ENCODE peak calls at places on chromosomes 12 and 14, in seven cellular contexts. K is K562, W is body of pancreas, F is H54, G is prostate gland, H is tibial nerve, Z is transverse colon. N is an unnamed sample.

GRCh38 chr14:34179723-34180122 is 228.8 kb upstream of the EGLN3 start:
- DNase-seq in K (no peak), W (no peak), F (no peak), G (no peak), H (no peak), Z (no peak), N (no peak)

GRCh38 chr14:75279153-75279738 is 618 bp downstream of the FOS start:
- DNase-seq in K (peak), W (peak), F (no peak), G (peak), H (peak), Z (peak), N (peak)

GRCh38 chr14:51847489-51847796 is 13.0 kb upstream of the GNG2 start:
- DNase-seq in K (no peak), W (no peak), F (no peak), G (no peak), H (no peak), Z (no peak), N (no peak)

GRCh38 chr12:87756111-87756510 is 273.1 kb downstream of the C12orf50 start:
- DNase-seq in K (no peak), W (no peak), F (peak), G (no peak), H (no peak), Z (no peak), N (no peak)

GRCh38 chr14:20460458-20461229 is 590 bp downstream of the PIP4P1 start:
- DNase-seq in K (peak), W (peak), F (no peak), G (peak), H (no peak), Z (peak), N (peak)

GRCh38 chr12:5168148-5168547 is 124.5 kb downstream of the KCNA5 start:
- DNase-seq in K (no peak), W (no peak), F (no peak), G (no peak), H (no peak), Z (no peak), N (no peak)

GRCh38 chr12:68871899-68872298 is 61.1 kb downstream of the CPM start:
- DNase-seq in K (no peak), W (no peak), F (no peak), G (no peak), H (no peak), Z (no peak), N (peak)

GRCh38 chr12:124947561-124948398 is 33.3 kb upstream of the UBC start:
- DNase-seq in K (no peak), W (no peak), F (no peak), G (no peak), H (no peak), Z (no peak), N (no peak)

GRCh38 chr12:12266389-12266872 is 413 bp downstream of the LRP6 start:
- DNase-seq in K (no peak), W (no peak), F (no peak), G (peak), H (peak), Z (peak), N (no peak)

GRCh38 chr12:14845350-14845750 is 2.0 kb upstream of the ART4 start:
- DNase-seq in K (peak), W (peak), F (no peak), G (peak), H (peak), Z (peak), N (peak)

GRCh38 chr12:57893460-57894353 is 47.2 kb upstream of the CTDSP2 start:
- DNase-seq in K (no peak), W (peak), F (peak), G (peak), H (peak), Z (peak), N (peak)

GRCh38 chr12:32756476-32757158 is 920 bp upstream of the YARS2 start:
- DNase-seq in K (no peak), W (no peak), F (no peak), G (no peak), H (no peak), Z (no peak), N (no peak)

GRCh38 chr12:32753605-32754004 is 2.1 kb downstream of the YARS2 start:
- DNase-seq in K (no peak), W (no peak), F (no peak), G (no peak), H (no peak), Z (no peak), N (no peak)

GRCh38 chr12:32755654-32756475 is at the start of gene YARS2:
- DNase-seq in K (peak), W (peak), F (peak), G (peak), H (peak), Z (peak), N (peak)

GRCh38 chr12:32754101-32754500 is 1.6 kb downstream of the YARS2 start:
- DNase-seq in K (no peak), W (no peak), F (no peak), G (no peak), H (no peak), Z (no peak), N (no peak)

DNA sequence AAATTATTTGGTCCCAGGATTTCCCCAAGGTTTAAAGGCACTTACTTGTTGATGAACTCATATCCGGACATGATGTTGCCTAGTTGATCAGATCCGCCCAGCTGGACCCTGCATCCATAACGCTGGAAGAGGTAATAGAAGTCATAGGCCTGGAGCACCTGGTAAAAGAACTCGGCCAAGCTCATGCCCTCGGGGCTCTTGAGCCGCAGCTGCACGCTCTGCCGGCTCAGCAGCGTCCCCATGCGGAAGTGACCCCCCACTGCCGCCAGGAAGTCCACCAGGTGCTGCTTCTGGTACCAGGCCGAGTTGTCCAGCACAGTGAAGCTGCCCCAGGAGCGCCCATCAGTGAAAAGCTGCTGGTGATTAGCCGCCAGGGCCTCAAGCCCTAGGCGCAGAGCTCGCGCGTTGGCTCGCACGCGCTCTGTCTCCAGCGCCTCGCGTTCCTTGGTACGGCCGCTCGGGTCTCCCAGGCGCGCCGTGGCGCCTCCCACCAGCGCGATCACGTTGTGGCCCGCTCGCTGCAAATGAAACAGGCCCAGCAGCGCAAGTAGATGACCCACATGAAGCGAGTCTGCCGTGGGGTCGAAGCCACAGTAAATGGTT is 545 bp downstream of the YARS2 start:
- DNase-seq in K (peak), W (peak), F (peak), G (peak), H (peak), Z (peak), N (peak)
- TF ChIP-seq POLR2A in K (no peak), W (no peak), F (peak), G (no peak), H (no peak), Z (no peak), N (no peak)

DNA sequence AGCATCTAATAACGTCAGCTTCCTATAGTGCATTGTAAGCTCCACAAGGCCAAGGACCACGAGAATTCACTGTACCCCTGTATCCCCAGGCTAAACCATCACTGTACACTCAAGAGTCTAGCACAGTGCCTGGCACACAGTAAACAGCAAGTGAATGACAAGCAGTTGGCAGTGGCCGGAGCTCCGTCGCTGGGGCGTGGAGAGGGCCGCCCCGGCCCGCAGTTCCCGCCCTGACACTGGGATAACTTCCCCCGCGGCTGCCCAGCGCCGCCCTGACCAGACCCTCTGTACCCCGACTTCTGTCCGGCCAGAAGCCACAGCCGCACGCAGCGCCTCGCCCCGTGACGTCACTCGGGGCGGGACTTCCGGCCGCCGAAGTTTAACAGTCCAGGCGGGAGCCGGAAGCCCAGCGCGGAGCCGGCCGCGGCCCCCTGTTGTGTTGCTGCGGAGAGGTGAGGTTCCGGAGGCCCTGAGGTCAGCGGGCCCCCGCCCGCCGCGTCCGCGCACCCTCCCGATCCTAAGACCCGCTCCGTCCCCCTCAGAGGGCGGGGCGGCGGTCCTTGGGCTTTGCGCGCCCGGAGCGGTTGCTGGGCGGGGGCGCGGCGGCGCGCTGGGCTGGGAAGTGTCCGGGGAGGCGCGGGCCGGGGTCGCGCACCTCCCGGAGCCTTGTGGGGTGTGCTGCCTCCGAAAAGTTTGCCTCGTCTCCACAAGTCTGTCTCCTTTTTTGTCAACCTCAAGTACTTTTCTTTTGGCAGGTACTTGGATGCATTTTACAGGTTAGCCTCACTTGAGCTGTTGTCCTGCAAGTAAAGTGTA is at the start of gene NEDD1:
- DNase-seq in K (peak), W (peak), F (peak), G (peak), H (peak), Z (peak), N (peak)
- TF ChIP-seq POLR2A in K (peak), W (peak), F (peak), G (peak), H (peak), Z (peak), N (peak)

GRCh38 chr12:105109465-105110212 is 2.1 kb downstream of the WASHC4 start:
- DNase-seq in K (no peak), W (no peak), F (no peak), G (no peak), H (peak), Z (no peak), N (peak)
- TF ChIP-seq POLR2A in K (no peak), W (no peak), F (no peak), G (no peak), H (no peak), Z (no peak), N (no peak)

GRCh38 chr14:50798048-50798421 is 32.9 kb downstream of the NIN start:
- DNase-seq in K (no peak), W (no peak), F (no peak), G (no peak), H (no peak), Z (no peak), N (no peak)
- TF ChIP-seq POLR2A in K (no peak), W (no peak), F (no peak), G (no peak), H (no peak), Z (no peak), N (no peak)

GRCh38 chr14:77040995-77041744 is 12.7 kb upstream of the IRF2BPL start:
- DNase-seq in K (no peak), W (peak), F (no peak), G (no peak), H (no peak), Z (peak), N (no peak)

GRCh38 chr14:77037886-77038511 is 9.5 kb upstream of the IRF2BPL start:
- DNase-seq in K (no peak), W (no peak), F (no peak), G (no peak), H (no peak), Z (peak), N (peak)

GRCh38 chr14:77040059-77040308 is 11.5 kb upstream of the IRF2BPL start:
- DNase-seq in K (no peak), W (no peak), F (no peak), G (no peak), H (no peak), Z (no peak), N (no peak)

GRCh38 chr14:77040309-77040994 is 11.9 kb upstream of the IRF2BPL start:
- DNase-seq in K (peak), W (peak), F (no peak), G (peak), H (peak), Z (peak), N (peak)

GRCh38 chr14:77039285-77040058 is 11.0 kb upstream of the IRF2BPL start:
- DNase-seq in K (no peak), W (no peak), F (no peak), G (no peak), H (peak), Z (peak), N (peak)
- TF ChIP-seq POLR2A in K (no peak), W (no peak), F (no peak), G (no peak), H (peak), Z (no peak), N (no peak)

GRCh38 chr12:47820631-47821345 is 1.1 kb upstream of the HDAC7 start:
- DNase-seq in K (peak), W (peak), F (peak), G (peak), H (peak), Z (peak), N (peak)

GRCh38 chr12:47818701-47819543 is 781 bp downstream of the HDAC7 start:
- DNase-seq in K (peak), W (peak), F (peak), G (no peak), H (no peak), Z (peak), N (peak)

GRCh38 chr12:47821346-47821706 is 1.6 kb upstream of the HDAC7 start:
- DNase-seq in K (no peak), W (no peak), F (peak), G (no peak), H (no peak), Z (no peak), N (no peak)

GRCh38 chr12:47819544-47819901 is 180 bp downstream of the HDAC7 start:
- DNase-seq in K (no peak), W (no peak), F (no peak), G (no peak), H (no peak), Z (no peak), N (no peak)

DNA sequence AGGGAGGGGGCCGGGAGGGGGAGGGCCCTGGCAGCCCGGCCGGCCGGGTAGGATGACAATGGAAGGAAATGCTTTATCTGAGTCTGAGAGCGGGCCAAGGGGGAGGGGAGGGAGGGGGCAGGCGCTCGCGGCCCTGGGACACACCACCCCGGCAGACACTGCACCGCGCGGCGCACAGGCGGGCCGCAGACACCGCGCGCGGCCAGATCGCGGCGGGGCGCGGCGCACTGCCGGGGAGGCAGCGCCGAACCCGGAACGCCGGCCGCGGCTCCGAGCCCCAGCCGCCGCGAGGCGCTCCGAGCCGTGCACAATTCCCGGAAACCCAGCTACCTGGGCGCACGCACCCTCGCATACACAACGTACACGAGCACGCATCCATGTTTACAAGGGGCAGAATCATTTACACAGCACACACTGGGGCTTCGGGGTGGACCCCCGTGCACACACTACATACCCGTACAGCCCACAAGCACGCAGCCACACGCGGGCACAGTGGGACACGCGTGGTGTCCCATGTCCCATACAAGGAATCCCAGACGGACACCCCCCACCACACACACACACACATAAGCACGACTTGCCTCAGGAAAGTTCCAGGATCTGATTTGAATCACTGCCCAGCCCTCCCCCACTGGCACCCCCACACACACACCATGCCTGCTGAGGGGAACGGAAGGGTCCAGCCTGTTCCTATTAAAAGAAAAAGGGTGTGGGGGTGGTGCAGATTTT is at the start of gene HDAC7:
- DNase-seq in K (peak), W (peak), F (peak), G (peak), H (peak), Z (peak), N (peak)
- TF ChIP-seq POLR2A in K (no peak), W (peak), F (peak), G (peak), H (peak), Z (no peak), N (peak)

GRCh38 chr12:106287364-106287763 is 15.2 kb upstream of the TCP11L2 start:
- DNase-seq in K (no peak), W (no peak), F (no peak), G (no peak), H (no peak), Z (no peak), N (no peak)
- TF ChIP-seq POLR2A in K (no peak), W (no peak), F (no peak), G (no peak), H (no peak), Z (no peak), N (no peak)

GRCh38 chr12:28611115-28611435 is 420.8 kb downstream of the CCDC91 start:
- DNase-seq in K (no peak), W (no peak), F (peak), G (no peak), H (no peak), Z (no peak), N (no peak)
- TF ChIP-seq POLR2A in K (no peak), W (no peak), F (no peak), G (no peak), H (no peak), Z (no peak), N (no peak)

DNA sequence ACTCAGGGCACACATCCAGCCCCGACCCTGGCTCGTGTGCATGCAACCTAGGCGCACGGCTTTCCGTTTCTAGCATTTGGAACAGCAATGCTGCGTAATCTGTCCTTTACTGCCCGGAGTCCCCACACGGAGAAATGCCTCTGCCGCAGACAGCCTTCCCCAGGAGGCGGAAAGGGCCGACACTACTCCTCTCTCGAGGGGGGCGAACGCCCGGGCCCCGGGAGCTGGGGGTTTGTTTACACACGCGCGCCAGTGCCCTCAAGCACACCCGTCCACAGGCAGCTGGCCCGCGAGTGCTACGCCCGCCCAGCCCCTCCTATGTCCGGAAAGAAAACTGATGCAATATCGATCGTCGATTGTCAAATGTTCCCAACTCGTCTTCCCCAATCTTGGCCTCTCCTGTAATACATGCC is 849 bp downstream of the SLC38A2 start:
- DNase-seq in K (peak), W (peak), F (no peak), G (peak), H (peak), Z (peak), N (peak)
- TF ChIP-seq POLR2A in K (no peak), W (peak), F (no peak), G (no peak), H (no peak), Z (no peak), N (peak)

N was measured in erythroblast.